ENCODE peak calls at places on chromosomes 5 and 9, in seven cellular contexts. T, Y, G, M, Z, J and E are unnamed samples.

GRCh38 chr9:88628811-88629210 is 93.8 kb downstream of the NXNL2 start:
- DNase-seq in T (no peak), Y (no peak), G (no peak), M (no peak), Z (no peak), J (no peak), E (no peak)

GRCh38 chr5:434443-435146 is 8.4 kb upstream of the EXOC3 start:
- DNase-seq in T (no peak), Y (no peak), G (no peak), M (peak), Z (no peak), J (no peak), E (no peak)

GRCh38 chr5:132215329-132215728 is 12.3 kb downstream of the P4HA2 start:
- DNase-seq in T (peak), Y (peak), G (peak), M (no peak), Z (no peak), J (peak), E (no peak)

GRCh38 chr5:136620016-136620419 is 254.7 kb upstream of the TRPC7 start:
- DNase-seq in T (peak), Y (peak), G (no peak), M (no peak), Z (no peak), J (no peak), E (no peak)

GRCh38 chr9:35193762-35194161 is 32.0 kb downstream of the UNC13B start:
- DNase-seq in T (peak), Y (no peak), G (no peak), M (no peak), Z (no peak), J (no peak), E (no peak)

GRCh38 chr5:18992264-18992663 is 995.7 kb downstream of the CDH18 start:
- DNase-seq in T (no peak), Y (no peak), G (no peak), M (no peak), Z (no peak), J (no peak), E (no peak)

GRCh38 chr5:179229331-179229761 is 115.9 kb downstream of the ADAMTS2 start:
- DNase-seq in T (no peak), Y (no peak), G (no peak), M (no peak), Z (no peak), J (no peak), E (no peak)

GRCh38 chr9:111896942-111897830 is 572 bp downstream of the UGCG start:
- DNase-seq in T (no peak), Y (no peak), G (peak), M (peak), Z (peak), J (peak), E (peak)

GRCh38 chr5:62111428-62111827 is 194.6 kb upstream of the KIF2A start:
- DNase-seq in T (no peak), Y (no peak), G (no peak), M (no peak), Z (no peak), J (no peak), E (no peak)

GRCh38 chr9:91949293-91949945 is 609 bp downstream of the ROR2 start:
- DNase-seq in T (no peak), Y (no peak), G (peak), M (peak), Z (no peak), J (peak), E (no peak)